ENCODE peak calls at places on chromosomes 1 and 21, in four cellular contexts. C is H1, W is HepG2, N is GM12878. F is an unnamed sample.

GRCh38 chr21:44466351-44466954 is 11.1 kb downstream of the LRRC3 start:
- DNase-seq in C (no peak), W (no peak), N (no peak), F (no peak)

GRCh38 chr1:172607145-172607544 is 51.8 kb upstream of the FASLG start:
- DNase-seq in C (no peak), W (no peak), N (no peak), F (no peak)

GRCh38 chr1:99106274-99106673 is 101.6 kb upstream of the PLPPR5 start:
- DNase-seq in C (no peak), W (no peak), N (no peak), F (no peak)

GRCh38 chr21:36783612-36784383 is 84.9 kb downstream of the SIM2 start:
- DNase-seq in C (no peak), W (peak), N (no peak), F (no peak)

GRCh38 chr1:161727343-161727924 is 6.1 kb downstream of the FCRLB start:
- DNase-seq in C (no peak), W (no peak), N (no peak), F (no peak)

GRCh38 chr1:11100149-11100493 is 452 bp upstream of the EXOSC10 start:
- DNase-seq in C (no peak), W (no peak), N (no peak), F (no peak)

GRCh38 chr1:39045231-39045630 is 19.1 kb downstream of the NDUFS5 start:
- DNase-seq in C (no peak), W (no peak), N (no peak), F (no peak)

GRCh38 chr1:91500756-91501526 is at the start of gene CDC7:
- DNase-seq in C (peak), W (peak), N (peak), F (peak)

GRCh38 chr21:15094706-15095105 is 29.9 kb upstream of the NRIP1 start:
- DNase-seq in C (no peak), W (no peak), N (no peak), F (no peak)

GRCh38 chr21:15093216-15093615 is 28.4 kb upstream of the NRIP1 start:
- DNase-seq in C (no peak), W (no peak), N (no peak), F (no peak)

GRCh38 chr21:15088483-15088882 is 23.7 kb upstream of the NRIP1 start:
- DNase-seq in C (no peak), W (no peak), N (no peak), F (no peak)

GRCh38 chr21:15084668-15085067 is 19.9 kb upstream of the NRIP1 start:
- DNase-seq in C (no peak), W (peak), N (no peak), F (no peak)

DNA sequence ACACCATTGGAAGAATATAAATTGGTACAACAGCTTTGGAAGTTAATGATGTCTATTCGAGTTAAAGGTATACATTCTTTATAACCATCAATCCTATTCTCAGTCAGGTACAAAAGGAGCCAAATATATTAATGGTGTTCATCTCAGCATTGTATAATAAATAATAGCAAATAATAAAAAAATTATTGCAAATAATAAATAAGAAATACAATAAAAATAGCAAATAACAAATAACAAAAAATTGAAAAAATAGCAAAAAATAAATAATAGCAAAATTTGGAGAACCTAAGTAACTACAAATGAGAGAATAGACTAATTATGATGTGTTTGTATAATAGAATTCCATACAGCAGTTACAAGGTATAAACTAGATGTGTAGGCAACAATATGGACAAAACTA is 25.6 kb upstream of the NRIP1 start:
- DNase-seq in C (no peak), W (no peak), N (no peak), F (no peak)
- H3K4me3 ChIP-seq in C (no peak), W (no peak), N (no peak), F (no peak)

DNA sequence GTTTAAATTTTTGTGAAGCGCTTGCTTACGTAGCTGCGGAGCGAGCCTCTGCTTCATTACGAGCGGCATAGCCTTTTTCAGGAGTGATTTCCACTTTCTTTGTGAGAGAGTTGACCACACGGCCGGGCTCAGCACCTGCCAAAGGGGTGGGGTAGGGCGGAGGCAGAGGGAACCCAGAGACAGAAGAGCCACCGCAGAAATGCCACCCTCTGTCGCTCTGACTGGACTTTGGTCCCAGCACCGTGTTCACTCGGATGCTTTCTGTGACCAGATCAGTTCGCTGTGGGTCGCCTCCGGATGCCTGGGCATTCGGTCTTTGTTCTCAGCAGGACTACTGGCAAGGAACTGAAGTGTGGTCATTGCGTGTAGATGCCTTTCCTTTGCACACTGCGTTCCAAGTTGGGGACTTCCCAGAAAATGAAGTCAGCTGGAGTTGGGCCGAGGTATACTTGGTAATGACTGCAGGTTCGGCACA is 897 bp downstream of the CHODL start:
- DNase-seq in C (peak), W (peak), N (no peak), F (no peak)
- TF ChIP-seq SUZ12 in C (peak), W (no peak), N (no peak), F (peak)

DNA sequence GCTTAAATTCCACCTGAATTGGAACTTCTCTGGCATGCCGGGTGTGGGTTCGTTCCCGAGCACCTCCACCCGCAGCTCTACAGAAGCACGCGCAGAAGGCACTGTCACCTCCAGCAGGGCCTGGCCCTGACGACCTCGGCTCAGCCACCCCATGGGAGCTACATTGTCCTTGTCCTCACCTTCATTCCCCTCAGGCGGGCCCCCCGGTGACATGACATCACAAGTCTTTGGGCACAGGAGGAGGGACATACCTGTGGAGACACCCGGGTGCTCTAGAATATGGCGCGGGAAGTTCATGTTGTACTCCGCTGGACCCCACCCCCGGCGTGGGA is 37.4 kb downstream of the UMODL1 start:
- DNase-seq in C (no peak), W (no peak), N (no peak), F (no peak)
- H3K9ac ChIP-seq in C (no peak), W (no peak), N (no peak), F (no peak)

GRCh38 chr1:111542187-111542586 is 38.8 kb upstream of the ADORA3 start:
- DNase-seq in C (no peak), W (no peak), N (no peak), F (peak)
- H3K4me3 ChIP-seq in C (no peak), W (no peak), N (no peak), F (no peak)

GRCh38 chr1:246946366-246946765 is 14.6 kb upstream of the AHCTF1 start:
- DNase-seq in C (no peak), W (no peak), N (no peak), F (no peak)

GRCh38 chr1:246951413-246951812 is 19.7 kb upstream of the AHCTF1 start:
- DNase-seq in C (no peak), W (no peak), N (no peak), F (no peak)

DNA sequence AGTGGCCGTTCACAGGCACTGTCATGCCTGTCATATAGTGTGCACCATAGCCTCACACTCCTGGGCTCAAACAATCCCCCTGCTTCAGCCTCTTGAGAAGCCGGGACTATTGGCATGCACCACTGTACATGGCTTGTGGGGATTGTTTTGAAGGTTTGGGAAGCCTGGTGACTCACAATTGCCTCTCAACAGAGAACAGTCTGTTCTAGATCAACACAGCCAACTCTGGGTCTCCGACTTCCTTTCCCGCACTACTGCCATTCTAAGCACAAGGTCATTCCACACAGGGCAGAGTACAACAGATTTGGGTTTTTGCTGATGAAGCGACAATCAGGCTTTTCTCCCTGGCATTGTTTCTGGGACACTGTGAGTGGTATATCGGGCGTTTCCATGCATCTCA is 15.5 kb upstream of the AHCTF1 start:
- DNase-seq in C (no peak), W (peak), N (no peak), F (no peak)
- TF ChIP-seq SUZ12 in C (no peak), W (no peak), N (no peak), F (no peak)

GRCh38 chr1:155254714-155255242 is 505 bp downstream of the ENTREP3 start:
- DNase-seq in C (peak), W (no peak), N (no peak), F (no peak)
- H3K9ac ChIP-seq in C (peak), W (peak), N (peak), F (peak)

GRCh38 chr1:208631516-208631915 is 387.3 kb upstream of the PLXNA2 start:
- DNase-seq in C (no peak), W (no peak), N (no peak), F (no peak)
- H3K4me3 ChIP-seq in C (no peak), W (no peak), N (no peak), F (no peak)

GRCh38 chr1:226590626-226591025 is 42.1 kb downstream of the STUM start:
- DNase-seq in C (no peak), W (no peak), N (no peak), F (no peak)
- TF ChIP-seq SUZ12 in C (no peak), W (no peak), N (no peak), F (no peak)

DNA sequence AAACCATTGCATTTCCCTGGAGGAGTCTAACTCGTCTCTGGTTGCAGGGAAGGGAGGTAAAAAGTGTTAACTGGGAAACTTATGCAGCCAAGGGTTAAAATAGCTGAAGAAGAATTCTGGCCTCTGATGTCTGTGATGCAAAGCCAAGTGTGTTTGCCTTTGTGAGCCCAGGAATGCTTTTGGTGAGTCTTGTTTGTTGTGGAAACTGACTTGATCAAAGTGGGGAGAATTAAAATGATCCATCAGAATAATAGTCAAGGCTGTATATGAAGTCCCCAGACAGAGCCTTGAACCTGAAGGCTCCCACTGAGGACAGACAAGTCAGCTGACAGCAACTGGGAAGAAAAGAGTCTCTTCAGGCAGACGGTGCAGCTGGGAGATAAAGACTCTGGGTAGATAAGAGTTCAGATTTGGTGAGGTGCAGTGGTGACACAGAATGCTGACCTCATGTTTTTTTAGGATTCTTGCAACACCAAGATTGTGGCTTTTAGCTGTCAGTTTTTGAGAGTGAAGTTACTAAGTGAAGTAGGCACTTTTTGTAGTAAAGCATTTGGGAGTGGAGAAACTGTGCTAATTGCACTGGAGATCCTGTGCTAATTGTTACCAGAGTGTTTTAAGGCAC is 59.6 kb upstream of the WLS start:
- DNase-seq in C (no peak), W (no peak), N (no peak), F (peak)
- H3K9ac ChIP-seq in C (no peak), W (no peak), N (no peak), F (no peak)

F was measured in NT2/D1.